ENCODE peak calls at places on chromosome 9, in six cellular contexts. Z is astrocyte of the spinal cord; R is NB4; P is CD8-positive, alpha-beta T cell; U is GM10248; N is esophagus muscularis mucosa. D is an unnamed sample.

GRCh38 chr9:115492869-115493268 is 374.9 kb upstream of the TNC start:
- DNase-seq in Z (no peak), R (no peak), P (no peak), U (no peak), N (no peak), D (no peak)

GRCh38 chr9:109166771-109167601 is at the start of gene FRRS1L:
- DNase-seq in Z (no peak), R (no peak), P (no peak), U (no peak), N (no peak), D (no peak)

GRCh38 chr9:136690841-136691261 is 3.6 kb upstream of the AGPAT2 start:
- DNase-seq in Z (no peak), R (no peak), P (no peak), U (no peak), N (no peak), D (no peak)

GRCh38 chr9:115012476-115012875 is 82.1 kb upstream of the TNFSF8 start:
- DNase-seq in Z (no peak), R (no peak), P (no peak), U (no peak), N (no peak), D (no peak)

GRCh38 chr9:121168052-121168451 is 33.6 kb downstream of the RAB14 start:
- DNase-seq in Z (no peak), R (no peak), P (no peak), U (no peak), N (no peak), D (no peak)

GRCh38 chr9:36398745-36399144 is 1.3 kb downstream of the RNF38 start:
- DNase-seq in Z (peak; percentile 35), R (no peak), P (no peak), U (no peak), N (no peak), D (no peak)

GRCh38 chr9:5557606-5558587 is 47.6 kb downstream of the PDCD1LG2 start:
- DNase-seq in Z (peak; percentile 12), R (peak; percentile 83), P (peak; percentile 39), U (peak; percentile 42), N (no peak), D (peak; percentile 25)

GRCh38 chr9:112570731-112571167 is 84.1 kb downstream of the KIAA1958 start:
- DNase-seq in Z (no peak), R (no peak), P (no peak), U (no peak), N (no peak), D (no peak)

GRCh38 chr9:108956627-108957026 is 22.4 kb downstream of the ABITRAM start:
- DNase-seq in Z (no peak), R (no peak), P (no peak), U (no peak), N (no peak), D (no peak)

GRCh38 chr9:87889882-87890252 is 7.2 kb downstream of the SPATA31E1 start:
- DNase-seq in Z (no peak), R (no peak), P (no peak), U (no peak), N (peak; percentile 91), D (no peak)

GRCh38 chr9:34254141-34254913 is 74.7 kb downstream of the KIF24 start:
- DNase-seq in Z (peak; percentile 73), R (no peak), P (no peak), U (no peak), N (no peak), D (no peak)

GRCh38 chr9:15332939-15333338 is 25.9 kb upstream of the TTC39B start:
- DNase-seq in Z (no peak), R (no peak), P (no peak), U (no peak), N (no peak), D (no peak)

GRCh38 chr9:78054180-78054579 is 22.6 kb upstream of the GNAQ start:
- DNase-seq in Z (no peak), R (no peak), P (no peak), U (no peak), N (no peak), D (no peak)

GRCh38 chr9:72128526-72128925 is 20.7 kb upstream of the GDA start:
- DNase-seq in Z (no peak), R (no peak), P (no peak), U (no peak), N (no peak), D (no peak)

GRCh38 chr9:534886-535285 is 306.6 kb upstream of the DMRT1 start:
- DNase-seq in Z (no peak), R (no peak), P (no peak), U (no peak), N (no peak), D (no peak)

GRCh38 chr9:70466976-70467551 is 52.6 kb upstream of the KLF9 start:
- DNase-seq in Z (peak; percentile 77), R (no peak), P (no peak), U (no peak), N (no peak), D (no peak)

GRCh38 chr9:137479892-137480685 is 21.0 kb upstream of the NSMF start:
- DNase-seq in Z (no peak), R (no peak), P (no peak), U (no peak), N (no peak), D (no peak)

GRCh38 chr9:90942555-90942954 is 140.9 kb downstream of the SYK start:
- DNase-seq in Z (no peak), R (no peak), P (no peak), U (peak; percentile 29), N (no peak), D (no peak)

GRCh38 chr9:70607926-70608325 is 193.5 kb upstream of the KLF9 start:
- DNase-seq in Z (no peak), R (peak; percentile 76), P (no peak), U (no peak), N (peak; percentile 88), D (no peak)

GRCh38 chr9:137772281-137772873 is 105.2 kb upstream of the CACNA1B start:
- DNase-seq in Z (no peak), R (no peak), P (no peak), U (no peak), N (no peak), D (no peak)

GRCh38 chr9:108551030-108551964 is 304.5 kb downstream of the ACTL7B start:
- DNase-seq in Z (peak; percentile 89), R (peak; percentile 11), P (no peak), U (no peak), N (peak; percentile 80), D (no peak)

GRCh38 chr9:88236531-88237453 is 98.5 kb upstream of the SPATA31C2 start:
- DNase-seq in Z (no peak), R (no peak), P (no peak), U (no peak), N (no peak), D (no peak)

GRCh38 chr9:113593682-113594281 is 130.3 kb downstream of the RGS3 start:
- DNase-seq in Z (peak; percentile 99), R (peak; percentile 89), P (no peak), U (peak; percentile 71), N (peak; percentile 96), D (no peak)

GRCh38 chr9:137319976-137320551 is 18.0 kb upstream of the NRARP start:
- DNase-seq in Z (no peak), R (no peak), P (no peak), U (no peak), N (no peak), D (no peak)

GRCh38 chr9:69502671-69503301 is 169.4 kb downstream of the APBA1 start:
- DNase-seq in Z (peak; percentile 56), R (no peak), P (no peak), U (no peak), N (peak; percentile 29), D (no peak)

GRCh38 chr9:127166651-127167524 is 44.5 kb upstream of the ANGPTL2 start:
- DNase-seq in Z (no peak), R (peak; percentile 94), P (no peak), U (peak; percentile 77), N (peak; percentile 66), D (no peak)

GRCh38 chr9:27088981-27089380 is 20.0 kb upstream of the TEK start:
- DNase-seq in Z (peak; percentile 61), R (no peak), P (no peak), U (no peak), N (no peak), D (no peak)

DNA sequence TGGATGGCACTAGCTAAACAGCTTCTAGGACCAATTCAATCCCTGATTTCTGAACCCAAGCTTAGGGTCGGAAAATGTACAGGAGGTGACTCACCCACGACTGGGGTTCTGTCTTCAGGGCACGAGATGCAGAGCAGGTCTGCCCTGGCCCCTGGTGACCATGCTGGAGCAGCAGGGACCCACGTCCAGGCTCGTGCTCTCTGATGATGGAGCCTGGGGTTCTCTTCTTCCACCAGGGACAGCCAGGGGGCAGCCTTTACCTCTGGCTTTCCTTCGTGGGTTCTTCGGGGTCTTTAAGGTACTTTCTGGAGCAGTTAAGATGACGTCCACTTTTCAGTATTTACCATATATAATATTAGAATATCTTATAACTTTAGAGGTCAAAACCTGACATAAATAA is 2.1 kb downstream of the CFAP77 start:
- DNase-seq in Z (no peak), R (peak; percentile 42), P (no peak), U (peak; percentile 32), N (no peak), D (peak; percentile 26)
- TF ChIP-seq CTCF in Z (peak; percentile 72), R (peak; percentile 56), P (peak; percentile 47), U (peak; percentile 40), N (peak; percentile 38), D (peak; percentile 74)

GRCh38 chr9:124480621-124480981 is 26.6 kb downstream of the NR5A1 start:
- DNase-seq in Z (peak; percentile 6), R (peak; percentile 66), P (no peak), U (peak; percentile 79), N (no peak), D (no peak)
- TF ChIP-seq CTCF in Z (peak; percentile 57), R (peak; percentile 60), P (no peak), U (peak; percentile 48), N (no peak), D (no peak)

DNA sequence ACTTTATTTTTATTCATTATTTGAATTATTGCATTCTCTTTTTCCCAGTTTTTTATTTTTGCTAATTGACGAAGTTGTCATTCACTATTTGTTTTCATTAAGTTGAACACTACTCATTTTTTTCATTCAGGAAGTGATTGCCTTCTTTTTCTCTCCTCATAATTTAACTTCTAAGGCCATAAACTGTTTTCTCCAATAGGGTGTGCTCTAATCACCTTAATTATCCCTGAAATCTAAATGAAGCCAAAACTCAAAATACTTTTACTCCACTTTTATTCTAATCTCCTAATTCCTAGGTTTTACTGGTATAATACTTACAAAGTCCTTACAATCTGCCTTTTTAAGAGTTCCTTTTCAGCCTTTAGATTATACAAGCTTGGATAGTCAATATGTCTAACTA is 2.9 kb upstream of the OR13C2 start:
- DNase-seq in Z (no peak), R (peak; percentile 4), P (no peak), U (no peak), N (no peak), D (no peak)
- TF ChIP-seq CTCF in Z (no peak), R (no peak), P (no peak), U (no peak), N (no peak), D (no peak)

DNA sequence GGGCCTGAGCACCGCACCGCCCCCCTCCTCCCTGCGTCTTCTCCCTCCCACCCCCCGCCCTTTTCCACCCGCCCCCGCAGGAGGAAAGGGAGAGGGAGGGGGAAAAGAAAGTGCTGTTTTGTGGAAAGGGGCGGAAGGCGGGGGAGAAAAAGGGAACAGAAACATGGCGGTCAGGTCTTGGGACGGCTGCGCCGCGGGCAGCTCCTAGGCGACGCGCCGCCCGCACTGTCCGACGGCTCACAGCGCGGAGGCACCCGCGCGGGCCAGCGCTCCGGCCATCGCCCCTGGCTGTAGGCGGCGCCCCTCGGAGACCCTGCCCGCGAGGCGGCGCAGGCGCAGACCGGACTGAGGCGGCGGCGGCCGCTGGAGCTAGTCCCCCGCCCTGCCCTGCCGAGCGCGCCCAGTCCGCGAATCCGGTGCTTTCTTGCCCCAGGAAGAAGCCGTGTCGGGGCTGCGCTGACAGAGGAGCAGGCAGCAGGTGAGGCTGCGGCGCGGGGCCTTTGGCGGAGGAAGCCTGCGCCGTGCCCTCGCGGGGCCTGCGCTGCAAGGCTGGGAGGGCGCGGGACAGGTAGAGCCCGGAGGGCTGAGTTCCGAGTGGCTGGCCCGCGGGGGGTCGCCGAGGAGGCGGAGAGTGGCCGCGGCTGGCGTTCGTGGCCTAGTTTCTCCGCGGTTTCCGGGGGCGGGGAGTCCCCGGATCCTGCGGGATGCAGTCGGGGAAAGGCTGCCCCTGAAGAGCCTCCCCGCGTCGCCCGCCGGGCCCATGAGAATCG is at the start of gene DENND4C:
- DNase-seq in Z (peak; percentile 87), R (peak; percentile 99), P (peak; percentile 77), U (peak; percentile 89), N (peak; percentile 95), D (peak; percentile 72)
- TF ChIP-seq CTCF in Z (peak; percentile 7), R (peak; percentile 7), P (no peak), U (peak; percentile 34), N (no peak), D (no peak)